ENCODE peak calls at places on chromosomes 4 and X, in four cellular contexts. One of them, this sample, is unnamed. For H3K4me1 and H3K79me2, the result is how much of the 10 kb centered on the place peaks cover.

GRCh38 chr4:175935016-175935661 is 123.1 kb upstream of the GPM6A start:
- DNase-seq in SK-N-SH: no peak
- DNase-seq in GM23338: peak
- DNase-seq in PC-3: peak
- DNase-seq in this sample: peak

GRCh38 chrX:130117166-130117565 is 6.9 kb upstream of the ELF4 start:
- DNase-seq in SK-N-SH: no peak
- DNase-seq in GM23338: no peak
- DNase-seq in PC-3: no peak
- DNase-seq in this sample: no peak

GRCh38 chr4:80594696-80595095 is 259.2 kb downstream of the CFAP299 start:
- DNase-seq in SK-N-SH: no peak
- DNase-seq in GM23338: no peak
- DNase-seq in PC-3: no peak
- DNase-seq in this sample: no peak

GRCh38 chr4:22238742-22239141 is 277.1 kb downstream of the ADGRA3 start:
- DNase-seq in SK-N-SH: peak
- DNase-seq in GM23338: peak
- DNase-seq in PC-3: no peak
- DNase-seq in this sample: peak

GRCh38 chrX:23902419-23902818 is 5.3 kb downstream of the APOO start:
- DNase-seq in SK-N-SH: peak
- DNase-seq in GM23338: peak
- DNase-seq in PC-3: peak
- DNase-seq in this sample: peak

GRCh38 chr4:163920426-163920825 is 425.9 kb downstream of the TMA16 start:
- DNase-seq in SK-N-SH: no peak
- DNase-seq in GM23338: peak
- DNase-seq in PC-3: no peak
- DNase-seq in this sample: no peak

GRCh38 chr4:82509029-82509428 is 52.8 kb downstream of the TMEM150C start:
- DNase-seq in SK-N-SH: no peak
- DNase-seq in GM23338: no peak
- DNase-seq in PC-3: no peak
- DNase-seq in this sample: no peak

GRCh38 chr4:10028910-10029309 is 7.6 kb upstream of the SLC2A9 start:
- DNase-seq in SK-N-SH: no peak
- DNase-seq in GM23338: no peak
- DNase-seq in PC-3: peak
- DNase-seq in this sample: no peak

GRCh38 chr4:103144926-103145325 is 45.3 kb upstream of the BDH2 start:
- DNase-seq in SK-N-SH: no peak
- DNase-seq in GM23338: no peak
- DNase-seq in PC-3: no peak
- DNase-seq in this sample: no peak
- H3K4me1 ChIP-seq in SK-N-SH: under half
- H3K4me1 ChIP-seq in GM23338: under half
- H3K4me1 ChIP-seq in PC-3: under half
- H3K4me1 ChIP-seq in this sample: under half

DNA sequence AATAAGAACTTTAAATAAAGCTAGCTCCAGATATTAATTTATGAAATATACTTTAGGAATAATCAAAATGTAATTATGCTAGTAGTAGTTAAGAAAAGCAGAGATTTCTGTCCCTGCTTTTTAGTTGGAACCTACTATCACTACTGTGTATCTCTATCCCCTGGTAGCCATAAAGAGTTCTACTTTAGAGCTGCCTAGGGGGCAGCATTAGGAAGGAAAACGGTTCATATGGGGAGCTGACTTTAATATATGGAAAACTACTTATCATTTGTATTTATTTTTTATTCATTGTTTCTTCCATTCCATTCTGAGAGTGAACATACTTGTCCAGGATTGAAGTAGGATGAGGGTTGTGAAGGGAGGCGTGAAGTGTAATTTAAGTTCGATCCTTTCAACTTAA is 40.9 kb downstream of the CPEB2 start:
- DNase-seq in SK-N-SH: peak
- DNase-seq in GM23338: peak
- DNase-seq in PC-3: peak
- DNase-seq in this sample: no peak
- H3K79me2 ChIP-seq in SK-N-SH: under half
- H3K79me2 ChIP-seq in GM23338: under half
- H3K79me2 ChIP-seq in PC-3: under half
- H3K79me2 ChIP-seq in this sample: under half

DNA sequence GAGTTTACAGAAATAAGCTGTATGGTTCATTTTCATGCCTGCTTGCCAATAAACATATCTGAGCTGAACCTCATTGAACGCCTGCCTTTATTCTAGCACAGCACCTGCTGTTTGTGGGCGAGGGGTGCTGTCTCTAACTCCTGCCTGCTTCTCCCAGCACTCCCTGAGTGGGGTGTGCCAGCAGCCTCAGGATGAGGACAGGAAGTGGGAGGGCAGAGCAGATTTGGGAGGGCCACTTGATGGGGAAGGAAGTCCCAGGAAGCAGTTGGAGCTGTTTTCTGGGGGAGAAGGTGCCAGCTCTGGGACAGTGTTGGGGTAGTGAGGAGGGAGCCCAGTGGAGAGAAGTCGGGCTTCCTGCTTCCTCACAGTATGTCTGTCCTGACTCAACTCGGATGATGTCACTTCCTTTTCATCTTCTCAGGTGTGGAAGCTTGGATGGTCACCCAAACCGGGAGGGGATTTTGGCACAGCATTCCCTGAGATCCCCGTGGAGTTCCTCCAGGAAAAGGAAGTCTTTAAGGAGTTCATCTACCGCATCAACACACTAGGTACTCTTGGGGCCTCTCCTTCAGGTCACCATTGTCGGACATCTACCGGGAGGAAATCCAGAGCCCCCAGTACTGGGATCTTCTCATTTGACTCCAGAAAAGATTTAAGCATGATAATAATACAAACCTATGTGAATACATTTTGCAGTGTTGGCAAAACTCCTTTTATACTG is 29.0 kb upstream of the MSANTD1 start:
- DNase-seq in SK-N-SH: no peak
- DNase-seq in GM23338: no peak
- DNase-seq in PC-3: no peak
- DNase-seq in this sample: no peak
- H3K27ac ChIP-seq in SK-N-SH: no peak
- H3K27ac ChIP-seq in GM23338: no peak
- H3K27ac ChIP-seq in PC-3: no peak
- H3K27ac ChIP-seq in this sample: no peak

GRCh38 chr4:182518421-182518820 is 275.2 kb downstream of the TENM3 start:
- DNase-seq in SK-N-SH: no peak
- DNase-seq in GM23338: peak
- DNase-seq in PC-3: no peak
- DNase-seq in this sample: no peak
- H3K4me1 ChIP-seq in SK-N-SH: under half
- H3K4me1 ChIP-seq in GM23338: under half
- H3K4me1 ChIP-seq in PC-3: under half
- H3K4me1 ChIP-seq in this sample: under half

DNA sequence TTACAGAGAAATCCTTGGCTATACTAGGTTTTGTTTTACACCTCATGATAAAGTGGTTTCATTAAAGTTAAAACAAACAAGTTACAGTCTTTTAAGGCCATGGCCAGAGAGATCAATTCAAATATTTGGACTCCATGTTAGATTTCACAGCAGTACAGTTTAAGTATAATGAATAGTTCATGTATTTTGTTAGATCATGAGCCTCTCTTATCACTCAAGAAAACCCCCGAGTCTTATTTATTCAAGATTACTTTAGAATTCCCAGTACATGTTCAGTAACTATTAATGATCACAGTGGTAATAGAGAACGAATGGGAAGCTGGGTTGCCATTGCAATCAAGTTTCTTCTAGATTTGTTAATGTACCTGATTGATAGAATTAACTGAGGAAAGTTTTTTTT is 15.2 kb downstream of the PDLIM5 start:
- DNase-seq in SK-N-SH: no peak
- DNase-seq in GM23338: no peak
- DNase-seq in PC-3: no peak
- DNase-seq in this sample: no peak
- H3K79me2 ChIP-seq in SK-N-SH: half or more
- H3K79me2 ChIP-seq in GM23338: half or more
- H3K79me2 ChIP-seq in PC-3: half or more
- H3K79me2 ChIP-seq in this sample: half or more

GRCh38 chrX:15468036-15468435 is 25.1 kb downstream of the PIR start:
- DNase-seq in SK-N-SH: peak
- DNase-seq in GM23338: peak
- DNase-seq in PC-3: peak
- DNase-seq in this sample: peak
- H3K27ac ChIP-seq in SK-N-SH: no peak
- H3K27ac ChIP-seq in GM23338: no peak
- H3K27ac ChIP-seq in PC-3: no peak
- H3K27ac ChIP-seq in this sample: no peak

GRCh38 chr4:38005637-38006036 is 45.4 kb downstream of the PTTG2 start:
- DNase-seq in SK-N-SH: no peak
- DNase-seq in GM23338: no peak
- DNase-seq in PC-3: no peak
- DNase-seq in this sample: no peak
- H3K4me1 ChIP-seq in SK-N-SH: under half
- H3K4me1 ChIP-seq in GM23338: under half
- H3K4me1 ChIP-seq in PC-3: under half
- H3K4me1 ChIP-seq in this sample: under half

DNA sequence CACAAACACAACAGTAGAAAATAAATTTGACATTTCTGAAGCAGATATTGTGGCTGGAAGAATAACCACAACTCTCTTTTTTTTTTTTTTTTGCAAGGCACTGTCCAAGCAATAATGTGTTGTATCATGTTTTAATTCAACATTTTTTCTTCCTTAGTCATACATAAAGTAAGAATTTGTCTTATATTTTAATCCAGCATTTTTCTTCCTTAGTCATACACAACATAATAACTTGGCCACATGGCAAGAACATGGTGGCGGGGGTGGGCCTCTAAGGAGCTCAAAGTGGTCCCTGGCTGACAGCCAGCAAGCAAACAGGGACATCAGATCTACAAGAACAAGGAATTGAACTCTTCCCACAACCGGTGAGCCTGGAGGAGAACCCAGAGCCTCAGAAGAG is 20.2 kb downstream of the FBXW7 start:
- DNase-seq in SK-N-SH: no peak
- DNase-seq in GM23338: no peak
- DNase-seq in PC-3: peak
- DNase-seq in this sample: no peak
- H3K79me2 ChIP-seq in SK-N-SH: half or more
- H3K79me2 ChIP-seq in GM23338: half or more
- H3K79me2 ChIP-seq in PC-3: half or more
- H3K79me2 ChIP-seq in this sample: half or more

GRCh38 chrX:17403231-17403691 is 28.3 kb downstream of the NHS start:
- DNase-seq in SK-N-SH: no peak
- DNase-seq in GM23338: no peak
- DNase-seq in PC-3: peak
- DNase-seq in this sample: peak
- H3K27ac ChIP-seq in SK-N-SH: no peak
- H3K27ac ChIP-seq in GM23338: no peak
- H3K27ac ChIP-seq in PC-3: no peak
- H3K27ac ChIP-seq in this sample: no peak